ENCODE peak calls at places on chromosomes 2 and 18, in seven cellular contexts. T is AG10803, O is body of pancreas, K is fibroblast of mammary gland, J is uterus, C is cardiac fibroblast, E is right cardiac atrium. U is an unnamed sample.

GRCh38 chr2:43100883-43101662 is 125.3 kb downstream of the ZFP36L2 start:
- DNase-seq in T (peak), J (peak), E (peak), C (peak), O (peak), K (no peak), U (peak)

GRCh38 chr2:238154570-238154969 is 4.2 kb upstream of the ERFE start:
- DNase-seq in J (no peak), T (no peak), O (no peak), C (no peak), E (peak), K (no peak), U (no peak)

GRCh38 chr2:86342488-86342887 is 5.1 kb upstream of the REEP1 start:
- DNase-seq in O (no peak), J (no peak), E (no peak), C (no peak), K (no peak), T (no peak), U (no peak)

GRCh38 chr2:106562232-106562631 is 75.1 kb downstream of the CD8B2 start:
- DNase-seq in C (peak), K (no peak), T (no peak), J (no peak), O (no peak), E (no peak), U (no peak)

GRCh38 chr2:145820651-145821050 is 1300.7 kb upstream of the ZEB2 start:
- DNase-seq in C (no peak), E (no peak), T (no peak), K (no peak), O (no peak), J (no peak), U (no peak)

GRCh38 chr2:60552096-60552850 is 1.2 kb downstream of the BCL11A start:
- DNase-seq in T (peak), K (no peak), E (peak), O (peak), J (no peak), C (no peak), U (no peak)

GRCh38 chr18:26909599-26910290 is 44.2 kb upstream of the AQP4 start:
- DNase-seq in K (no peak), C (no peak), J (no peak), E (no peak), O (no peak), T (no peak), U (no peak)

GRCh38 chr2:143819190-143819735 is 690.0 kb downstream of the ARHGAP15 start:
- DNase-seq in K (peak), J (no peak), C (no peak), E (peak), T (peak), O (no peak), U (peak)

GRCh38 chr2:26469092-26469710 is 8.7 kb downstream of the OTOF start:
- DNase-seq in J (no peak), T (peak), O (peak), C (peak), E (peak), K (peak), U (peak)

GRCh38 chr2:32910883-32911598 is 35.7 kb upstream of the LTBP1 start:
- DNase-seq in O (no peak), E (no peak), K (no peak), T (no peak), C (no peak), J (no peak), U (no peak)

GRCh38 chr2:88038263-88039105 is 17.1 kb downstream of the KRCC1 start:
- DNase-seq in C (peak), J (no peak), E (no peak), O (no peak), T (peak), K (peak), U (no peak)

GRCh38 chr2:191384829-191385228 is 139.6 kb downstream of the MYO1B start:
- DNase-seq in J (no peak), C (no peak), O (no peak), T (peak), E (no peak), K (no peak), U (no peak)

GRCh38 chr2:152555048-152555447 is 162.2 kb downstream of the PRPF40A start:
- DNase-seq in K (peak), T (no peak), C (peak), J (no peak), E (no peak), O (no peak), U (no peak)

GRCh38 chr2:170277943-170278342 is 100.0 kb downstream of the MYO3B start:
- DNase-seq in K (no peak), T (no peak), C (no peak), E (no peak), J (no peak), O (no peak), U (no peak)

GRCh38 chr2:221554769-221555510 is 17.2 kb downstream of the EPHA4 start:
- DNase-seq in O (no peak), K (peak), C (peak), E (no peak), T (peak), J (no peak), U (no peak)

GRCh38 chr2:30408961-30409387 is 38.1 kb upstream of the LCLAT1 start:
- DNase-seq in J (no peak), E (no peak), O (no peak), T (peak), K (peak), C (peak), U (peak)

GRCh38 chr2:41836944-41837343 is 210.9 kb upstream of the PKDCC start:
- DNase-seq in T (peak), K (peak), J (no peak), E (peak), C (peak), O (no peak), U (peak)

GRCh38 chr2:234715671-234716250 is 218.9 kb upstream of the ARL4C start:
- DNase-seq in O (no peak), J (no peak), T (no peak), E (no peak), C (no peak), K (no peak), U (no peak)

GRCh38 chr18:58269931-58270330 is 225.9 kb downstream of the NEDD4L start:
- DNase-seq in C (no peak), J (no peak), K (no peak), E (no peak), O (peak), T (no peak), U (no peak)

GRCh38 chr18:55089595-55089994 is 130.3 kb upstream of the CCDC68 start:
- DNase-seq in T (no peak), O (no peak), E (no peak), J (no peak), K (no peak), C (peak), U (no peak)

GRCh38 chr18:54235871-54236270 is 11.4 kb upstream of the MBD2 start:
- DNase-seq in C (peak), O (no peak), J (no peak), T (no peak), K (no peak), E (no peak), U (no peak)

GRCh38 chr2:219344756-219345458 is 12.4 kb upstream of the RESP18 start:
- DNase-seq in C (peak), K (no peak), T (peak), E (peak), J (no peak), O (peak), U (no peak)

GRCh38 chr2:230700447-230700846 is 12.2 kb upstream of the CAB39 start:
- DNase-seq in C (peak), J (no peak), K (peak), T (peak), E (no peak), O (no peak), U (no peak)

GRCh38 chr18:14089176-14089575 is 43.1 kb downstream of the ZNF519 start:
- DNase-seq in E (no peak), K (no peak), C (no peak), O (no peak), J (no peak), T (no peak), U (no peak)

GRCh38 chr2:227818569-227819397 is 5.1 kb downstream of the CCL20 start:
- DNase-seq in C (peak), T (no peak), O (peak), K (no peak), J (no peak), E (peak), U (peak)

GRCh38 chr2:207632575-207633492 is 7.6 kb upstream of the METTL21A start:
- DNase-seq in O (no peak), E (no peak), C (peak), J (no peak), K (peak), T (peak), U (peak)

GRCh38 chr2:112923237-112923966 is 12.4 kb downstream of the IL37 start:
- DNase-seq in J (no peak), E (no peak), K (no peak), T (no peak), O (no peak), C (no peak), U (no peak)

GRCh38 chr2:38496927-38497669 is 105.6 kb downstream of the HNRNPLL start:
- DNase-seq in T (peak), E (peak), K (peak), J (no peak), O (no peak), C (no peak), U (peak)

GRCh38 chr18:27656167-27656778 is 471.2 kb upstream of the CHST9 start:
- DNase-seq in C (no peak), T (no peak), E (no peak), K (no peak), O (no peak), J (no peak), U (peak)

GRCh38 chr2:98253461-98254073 is 92.7 kb upstream of the CNGA3 start:
- DNase-seq in C (peak), K (peak), E (peak), O (no peak), T (peak), J (no peak), U (peak)

GRCh38 chr2:29001791-29002190 is 20.7 kb downstream of the TOGARAM2 start:
- DNase-seq in E (no peak), K (no peak), J (no peak), C (no peak), T (no peak), O (no peak), U (no peak)
- H3K4me3 ChIP-seq in E (no peak), K (no peak), J (no peak), C (no peak), T (no peak), O (no peak), U (no peak)

DNA sequence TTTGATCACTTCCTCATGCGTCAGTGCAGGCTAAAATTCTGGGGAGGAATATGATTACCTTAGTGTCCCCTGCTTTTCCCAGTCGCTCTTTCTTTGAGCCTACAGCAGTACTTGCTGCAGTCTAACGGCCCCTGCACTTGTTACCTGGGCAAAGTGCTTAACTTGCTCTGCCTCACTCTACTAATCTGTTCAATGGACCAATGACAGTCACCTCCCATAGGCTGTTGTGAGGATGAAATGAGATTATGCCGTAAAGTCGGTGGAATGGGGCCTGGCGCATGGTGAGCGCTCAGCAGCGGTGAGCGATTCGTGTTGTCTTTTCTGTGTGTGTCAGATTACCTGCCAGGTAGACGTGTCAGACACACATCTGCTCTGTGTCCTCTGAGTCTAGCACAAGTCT is 5.3 kb downstream of the TNS1 start:
- DNase-seq in E (no peak), T (no peak), C (no peak), J (no peak), K (no peak), O (no peak), U (no peak)
- H3K4me3 ChIP-seq in E (no peak), T (peak), C (no peak), J (no peak), K (no peak), O (no peak), U (no peak)

GRCh38 chr2:25339791-25340339 is 1.9 kb downstream of the DNMT3A start:
- DNase-seq in J (peak), T (no peak), K (no peak), O (peak), E (no peak), C (no peak), U (no peak)
- H3K4me3 ChIP-seq in J (peak), T (peak), K (peak), O (peak), E (peak), C (peak), U (no peak)

GRCh38 chr2:72146357-72147302 is 1.0 kb downstream of the CYP26B1 start:
- DNase-seq in T (no peak), K (no peak), J (peak), C (no peak), O (peak), E (no peak), U (no peak)

GRCh38 chr2:72148975-72149555 is 1.4 kb upstream of the CYP26B1 start:
- DNase-seq in E (peak), T (peak), C (peak), J (peak), K (peak), O (peak), U (peak)

GRCh38 chr2:72147303-72147970 is at the start of gene CYP26B1:
- DNase-seq in T (no peak), O (peak), K (no peak), E (peak), C (no peak), J (peak), U (peak)

GRCh38 chr2:72148391-72148974 is 821 bp upstream of the CYP26B1 start:
- DNase-seq in K (no peak), E (peak), T (no peak), C (no peak), O (peak), J (peak), U (no peak)

DNA sequence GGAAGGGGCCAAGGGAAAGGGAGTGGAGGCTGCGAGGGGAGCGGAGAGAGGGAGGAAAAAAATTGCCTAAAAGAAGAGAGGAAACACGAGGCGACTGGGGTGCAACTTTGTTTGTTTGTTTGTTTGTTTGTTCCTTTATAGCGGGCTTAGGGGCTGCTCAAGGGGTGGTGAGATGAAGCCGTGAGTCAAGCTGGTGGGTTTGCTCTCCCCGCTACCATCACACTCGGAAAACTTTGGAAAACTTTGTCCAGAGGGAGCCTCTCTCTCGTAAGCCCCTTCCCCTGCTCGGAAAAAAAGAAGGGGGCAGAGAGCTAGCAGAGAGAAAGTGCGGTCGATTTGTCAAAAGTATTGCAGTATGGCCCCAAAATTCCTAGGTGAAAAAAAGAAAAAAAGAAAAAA is 308 bp upstream of the CYP26B1 start:
- DNase-seq in T (no peak), C (no peak), E (no peak), J (no peak), O (peak), K (no peak), U (no peak)
- H3K4me3 ChIP-seq in T (peak), C (peak), E (peak), J (peak), O (no peak), K (no peak), U (peak)

U was measured in MG63.